ENCODE peak calls at places on chromosomes 12 and 14, in four cellular contexts. A is AG20443, E is fibroblast of lung, Z is heart left ventricle. L is an unnamed sample.

GRCh38 chr12:79891506-79892162 is 43.3 kb downstream of the PPP1R12A start:
- DNase-seq in E (peak), A (no peak), Z (no peak), L (no peak)

GRCh38 chr12:96436366-96437295 is 36.4 kb upstream of the CDK17 start:
- DNase-seq in E (peak), A (no peak), Z (no peak), L (no peak)

GRCh38 chr12:3534511-3534910 is 43.5 kb downstream of the PRMT8 start:
- DNase-seq in E (no peak), A (no peak), Z (no peak), L (no peak)

GRCh38 chr12:3551386-3551785 is 60.4 kb downstream of the PRMT8 start:
- DNase-seq in A (no peak), Z (peak), E (no peak), L (no peak)

GRCh38 chr12:124716208-124717141 is 147.2 kb downstream of the SCARB1 start:
- DNase-seq in A (no peak), E (no peak), Z (no peak), L (no peak)

GRCh38 chr12:69821441-69822204 is 3.4 kb upstream of the MYRFL start:
- DNase-seq in Z (no peak), A (peak), E (peak), L (no peak)

GRCh38 chr14:81519200-81519998 is 14.3 kb downstream of the SEL1L start:
- DNase-seq in Z (no peak), E (no peak), A (no peak), L (no peak)

GRCh38 chr14:101175731-101176534 is 272.4 kb upstream of the RTL1 start:
- DNase-seq in A (no peak), E (no peak), Z (no peak), L (no peak)

GRCh38 chr12:121240484-121241202 is 30.7 kb downstream of the P2RX4 start:
- DNase-seq in Z (peak), A (peak), E (peak), L (peak)

GRCh38 chr14:86464386-86464785 is 934.4 kb downstream of the FLRT2 start:
- DNase-seq in A (peak), E (no peak), Z (no peak), L (no peak)

GRCh38 chr14:24296341-24297157 is 3.0 kb downstream of the DHRS1 start:
- DNase-seq in Z (peak), E (peak), A (peak), L (peak)

GRCh38 chr12:39490500-39491276 is 47.8 kb upstream of the KIF21A start:
- DNase-seq in E (peak), Z (no peak), A (peak), L (no peak)

GRCh38 chr14:71078481-71078880 is 171.2 kb downstream of the PCNX1 start:
- DNase-seq in E (no peak), Z (no peak), A (no peak), L (no peak)

GRCh38 chr12:15186593-15186992 is 34.6 kb downstream of the RERG start:
- DNase-seq in Z (no peak), A (no peak), E (no peak), L (no peak)

GRCh38 chr12:2653461-2653965 is 141.3 kb upstream of the FKBP4 start:
- DNase-seq in A (no peak), E (no peak), Z (no peak), L (no peak)

L was measured in Right ventricle myocardium inferior.